ENCODE peak calls at places on chromosomes 3 and 15, in six cellular contexts. N, S, F, J, K and M are unnamed samples.

GRCh38 chr15:71291723-71292122 is 176.5 kb downstream of the THSD4 start:
- DNase-seq in K (no peak), J (no peak), F (no peak), S (no peak), N (no peak), M (peak)

GRCh38 chr3:59313365-59313764 is 263.5 kb upstream of the CFAP20DC start:
- DNase-seq in N (peak), F (peak), S (peak), K (no peak), J (peak), M (peak)

GRCh38 chr15:74200871-74201419 is 1.6 kb downstream of the STRA6 start:
- DNase-seq in N (no peak), S (no peak), F (no peak), K (peak), J (no peak), M (no peak)

GRCh38 chr15:80402339-80402738 is 1.8 kb upstream of the ARNT2 start:
- DNase-seq in S (no peak), N (no peak), F (no peak), K (no peak), J (no peak), M (no peak)

GRCh38 chr3:144312702-144313101 is 341.1 kb downstream of the DIPK2A start:
- DNase-seq in N (no peak), S (no peak), F (no peak), K (no peak), J (no peak), M (no peak)

GRCh38 chr15:58472821-58473581 is 41.2 kb downstream of the LIPC start:
- DNase-seq in S (peak), N (no peak), J (peak), K (no peak), F (no peak), M (peak)

GRCh38 chr15:84949043-84949442 is 32.6 kb upstream of the PDE8A start:
- DNase-seq in N (no peak), F (no peak), J (no peak), K (no peak), S (no peak), M (no peak)

GRCh38 chr3:7672124-7672523 is 811.2 kb downstream of the GRM7 start:
- DNase-seq in K (no peak), F (no peak), J (no peak), N (peak), S (no peak), M (no peak)

GRCh38 chr3:73614385-73614784 is 10.4 kb downstream of the PDZRN3 start:
- DNase-seq in K (peak), S (no peak), N (no peak), J (no peak), F (peak), M (no peak)